ENCODE peak calls at places on chromosome 13, in nine cellular contexts. N is Panc1; E is SK-N-SH; L is naive B cell; I is AG04450; Y is stimulated activated CD8-positive, alpha-beta memory T cell treated with anti-CD3 and anti-CD28 coated beads, Interleukin-15, amount 100 ng/mL, for 1 hour; G is T-helper 2 cell; P is activated CD4-positive, CD25-positive, alpha-beta regulatory T cell; X is HEK293T. K is an unnamed sample.

GRCh38 chr13:40563350-40564125 is 102.9 kb downstream of the FOXO1 start:
- DNase-seq in X (no peak), Y (no peak), P (no peak), L (no peak), G (no peak), I (no peak), E (peak), N (no peak), K (no peak)

GRCh38 chr13:40564342-40564997 is 102.0 kb downstream of the FOXO1 start:
- DNase-seq in Y (no peak), P (no peak), E (no peak), G (no peak), N (no peak), L (peak), I (no peak), X (no peak), K (no peak)

GRCh38 chr13:107361666-107362065 is 793.7 kb upstream of the ARGLU1 start:
- DNase-seq in X (no peak), E (no peak), L (no peak), P (no peak), N (no peak), I (no peak), Y (no peak), G (no peak), K (no peak)

GRCh38 chr13:98289339-98289935 is 112.4 kb upstream of the RNF113B start:
- DNase-seq in L (no peak), G (no peak), I (no peak), N (no peak), X (no peak), P (no peak), E (no peak), Y (no peak), K (no peak)

GRCh38 chr13:112194167-112194530 is 127.2 kb downstream of the SOX1 start:
- DNase-seq in I (no peak), N (no peak), G (no peak), Y (no peak), P (no peak), E (no peak), L (no peak), X (no peak), K (no peak)

GRCh38 chr13:39935155-39935554 is 279.7 kb downstream of the COG6 start:
- DNase-seq in L (no peak), E (no peak), N (no peak), G (no peak), I (no peak), Y (no peak), P (no peak), X (no peak), K (no peak)

GRCh38 chr13:113322043-113322461 is 25.0 kb downstream of the LAMP1 start:
- DNase-seq in N (no peak), Y (no peak), P (no peak), I (no peak), E (no peak), L (no peak), X (no peak), G (no peak), K (no peak)

GRCh38 chr13:110340812-110341444 is 33.8 kb downstream of the COL4A2 start:
- DNase-seq in Y (peak), I (no peak), E (no peak), P (peak), N (no peak), X (no peak), G (no peak), L (peak), K (no peak)

GRCh38 chr13:79966502-79966901 is 374.4 kb downstream of the SPRY2 start:
- DNase-seq in P (no peak), E (no peak), L (no peak), I (no peak), G (no peak), Y (no peak), N (no peak), X (no peak), K (no peak)

GRCh38 chr13:46469064-46469463 is 82.0 kb upstream of the RUBCNL start:
- DNase-seq in G (no peak), P (no peak), I (no peak), L (no peak), E (peak), N (no peak), Y (no peak), X (no peak), K (no peak)

GRCh38 chr13:52949744-52950143 is 78.9 kb upstream of the OLFM4 start:
- DNase-seq in G (no peak), E (no peak), P (no peak), N (no peak), Y (no peak), I (no peak), L (no peak), X (no peak), K (no peak)

GRCh38 chr13:104984296-104984818 is 1551.1 kb downstream of the EFNB2 start:
- DNase-seq in X (no peak), G (no peak), I (no peak), L (no peak), E (peak), P (no peak), Y (no peak), N (no peak), K (no peak)

GRCh38 chr13:25943081-25943480 is 108.7 kb downstream of the SHISA2 start:
- DNase-seq in P (no peak), X (no peak), Y (no peak), I (no peak), G (no peak), L (no peak), E (no peak), N (no peak), K (no peak)

GRCh38 chr13:20401958-20402856 is 123.5 kb downstream of the CRYL1 start:
- DNase-seq in E (no peak), X (no peak), Y (no peak), G (no peak), L (no peak), I (no peak), N (no peak), P (no peak), K (no peak)

GRCh38 chr13:104024416-104025170 is 958.4 kb upstream of the SLC10A2 start:
- DNase-seq in N (no peak), G (no peak), I (no peak), X (no peak), L (no peak), P (no peak), Y (no peak), E (no peak), K (no peak)

GRCh38 chr13:110133425-110134235 is 173.3 kb downstream of the COL4A1 start:
- DNase-seq in X (no peak), G (no peak), N (no peak), P (no peak), E (no peak), I (no peak), Y (no peak), L (no peak), K (no peak)

GRCh38 chr13:101626925-101627555 is 174.6 kb downstream of the ITGBL1 start:
- DNase-seq in E (no peak), L (peak), P (no peak), X (no peak), G (peak), N (no peak), Y (no peak), I (no peak), K (no peak)

GRCh38 chr13:22108283-22108897 is 437.5 kb downstream of the FGF9 start:
- DNase-seq in G (no peak), E (no peak), Y (no peak), N (no peak), P (no peak), X (no peak), I (no peak), L (no peak), K (no peak)

GRCh38 chr13:32659736-32660135 is 73.5 kb downstream of the PDS5B start:
- DNase-seq in E (no peak), G (no peak), I (no peak), P (no peak), L (no peak), Y (no peak), X (no peak), N (no peak), K (no peak)

GRCh38 chr13:53310786-53311185 is 282.2 kb downstream of the OLFM4 start:
- DNase-seq in G (no peak), L (no peak), Y (no peak), E (no peak), I (no peak), X (no peak), N (no peak), P (no peak), K (no peak)

GRCh38 chr13:69553976-69554375 is 553.6 kb upstream of the ATXN8OS start:
- DNase-seq in X (no peak), Y (no peak), I (no peak), E (no peak), L (no peak), G (no peak), P (no peak), N (no peak), K (no peak)

GRCh38 chr13:32087955-32088747 is 56.6 kb downstream of the FRY start:
- DNase-seq in N (no peak), P (no peak), G (no peak), X (no peak), L (no peak), I (no peak), Y (no peak), E (no peak), K (no peak)